ENCODE peak calls at places on chromosome 21, in five cellular contexts. One of them, this sample, is unnamed.

GRCh38 chr21:41965045-41965444 is 11.2 kb upstream of the C2CD2 start:
- DNase-seq in GM19239: no peak
- DNase-seq in SHP77: no peak
- DNase-seq in tibial artery: no peak
- DNase-seq in A172: no peak
- DNase-seq in this sample: no peak

GRCh38 chr21:42213082-42213774 is 5.7 kb upstream of the ABCG1 start:
- DNase-seq in A172: no peak
- DNase-seq in SHP77: no peak
- DNase-seq in GM19239: no peak
- DNase-seq in tibial artery: peak
- DNase-seq in this sample: no peak

GRCh38 chr21:31397939-31398338 is 53.9 kb upstream of the TIAM1 start:
- DNase-seq in SHP77: no peak
- DNase-seq in GM19239: no peak
- DNase-seq in tibial artery: peak
- DNase-seq in A172: no peak
- DNase-seq in this sample: peak

GRCh38 chr21:46289655-46290178 is 3.6 kb downstream of the YBEY start:
- DNase-seq in GM19239: no peak
- DNase-seq in A172: no peak
- DNase-seq in tibial artery: no peak
- DNase-seq in SHP77: no peak
- DNase-seq in this sample: no peak

GRCh38 chr21:16322423-16322822 is 592.6 kb downstream of the USP25 start:
- DNase-seq in SHP77: no peak
- DNase-seq in GM19239: no peak
- DNase-seq in A172: no peak
- DNase-seq in tibial artery: no peak
- DNase-seq in this sample: no peak

GRCh38 chr21:33373451-33373850 is 29.8 kb upstream of the IFNGR2 start:
- DNase-seq in SHP77: no peak
- DNase-seq in GM19239: no peak
- DNase-seq in A172: peak
- DNase-seq in tibial artery: peak
- DNase-seq in this sample: no peak

GRCh38 chr21:44365967-44366585 is 12.7 kb downstream of the TRPM2 start:
- DNase-seq in SHP77: no peak
- DNase-seq in GM19239: no peak
- DNase-seq in tibial artery: no peak
- DNase-seq in A172: no peak
- DNase-seq in this sample: no peak

GRCh38 chr21:38712076-38712475 is 93.7 kb upstream of the ETS2 start:
- DNase-seq in tibial artery: peak
- DNase-seq in A172: peak
- DNase-seq in SHP77: peak
- DNase-seq in GM19239: no peak
- DNase-seq in this sample: no peak

GRCh38 chr21:45590246-45590725 is 48.0 kb upstream of the SLC19A1 start:
- DNase-seq in GM19239: peak
- DNase-seq in SHP77: no peak
- DNase-seq in tibial artery: peak
- DNase-seq in A172: no peak
- DNase-seq in this sample: peak

GRCh38 chr21:16678479-16678878 is 834.4 kb upstream of the CXADR start:
- DNase-seq in SHP77: no peak
- DNase-seq in tibial artery: no peak
- DNase-seq in GM19239: no peak
- DNase-seq in A172: no peak
- DNase-seq in this sample: no peak

GRCh38 chr21:41610042-41610839 is 102.3 kb upstream of the TMPRSS2 start:
- DNase-seq in A172: peak
- DNase-seq in GM19239: no peak
- DNase-seq in SHP77: no peak
- DNase-seq in tibial artery: peak
- DNase-seq in this sample: no peak

GRCh38 chr21:38765056-38765455 is 40.7 kb upstream of the ETS2 start:
- DNase-seq in SHP77: no peak
- DNase-seq in A172: no peak
- DNase-seq in GM19239: no peak
- DNase-seq in tibial artery: no peak
- DNase-seq in this sample: no peak

GRCh38 chr21:44748621-44749020 is 37.2 kb upstream of the TSPEAR start:
- DNase-seq in GM19239: no peak
- DNase-seq in SHP77: no peak
- DNase-seq in tibial artery: no peak
- DNase-seq in A172: no peak
- DNase-seq in this sample: no peak

GRCh38 chr21:42443876-42444744 is 40.4 kb downstream of the UBASH3A start:
- DNase-seq in GM19239: no peak
- DNase-seq in SHP77: no peak
- DNase-seq in A172: no peak
- DNase-seq in tibial artery: no peak
- DNase-seq in this sample: no peak

GRCh38 chr21:42160111-42160949 is 58.6 kb upstream of the ABCG1 start:
- DNase-seq in tibial artery: no peak
- DNase-seq in GM19239: no peak
- DNase-seq in SHP77: no peak
- DNase-seq in A172: no peak
- DNase-seq in this sample: peak

GRCh38 chr21:16912075-16912474 is 600.8 kb upstream of the CXADR start:
- DNase-seq in tibial artery: no peak
- DNase-seq in GM19239: no peak
- DNase-seq in A172: peak
- DNase-seq in SHP77: no peak
- DNase-seq in this sample: no peak

GRCh38 chr21:45894107-45894810 is 87.3 kb upstream of the COL6A1 start:
- DNase-seq in GM19239: no peak
- DNase-seq in tibial artery: no peak
- DNase-seq in A172: peak
- DNase-seq in SHP77: no peak
- DNase-seq in this sample: no peak

GRCh38 chr21:34912022-34912933 is 136.8 kb downstream of the RUNX1 start:
- DNase-seq in tibial artery: no peak
- DNase-seq in GM19239: no peak
- DNase-seq in A172: no peak
- DNase-seq in SHP77: no peak
- DNase-seq in this sample: no peak

GRCh38 chr21:36705679-36706481 is 7.0 kb downstream of the SIM2 start:
- DNase-seq in GM19239: no peak
- DNase-seq in tibial artery: no peak
- DNase-seq in A172: no peak
- DNase-seq in SHP77: no peak
- DNase-seq in this sample: no peak

GRCh38 chr21:37463083-37463780 is 96.7 kb downstream of the DYRK1A start:
- DNase-seq in tibial artery: no peak
- DNase-seq in A172: peak
- DNase-seq in GM19239: no peak
- DNase-seq in SHP77: no peak
- DNase-seq in this sample: no peak

GRCh38 chr21:37300114-37300746 is 33.1 kb upstream of the VPS26C start:
- DNase-seq in tibial artery: no peak
- DNase-seq in A172: no peak
- DNase-seq in SHP77: no peak
- DNase-seq in GM19239: no peak
- DNase-seq in this sample: no peak

GRCh38 chr21:37767984-37768383 is 148.3 kb downstream of the KCNJ6 start:
- DNase-seq in SHP77: no peak
- DNase-seq in A172: peak
- DNase-seq in GM19239: no peak
- DNase-seq in tibial artery: no peak
- DNase-seq in this sample: no peak

GRCh38 chr21:46269466-46269865 is 15.9 kb downstream of the MCM3AP start:
- DNase-seq in tibial artery: no peak
- DNase-seq in GM19239: no peak
- DNase-seq in A172: peak
- DNase-seq in SHP77: no peak
- DNase-seq in this sample: no peak

GRCh38 chr21:36347278-36347961 is 27.4 kb downstream of the MORC3 start:
- DNase-seq in GM19239: no peak
- DNase-seq in SHP77: no peak
- DNase-seq in tibial artery: no peak
- DNase-seq in A172: peak
- DNase-seq in this sample: no peak

GRCh38 chr21:34351786-34352241 is 12.0 kb upstream of the KCNE2 start:
- DNase-seq in A172: peak
- DNase-seq in SHP77: peak
- DNase-seq in tibial artery: no peak
- DNase-seq in GM19239: peak
- DNase-seq in this sample: no peak

GRCh38 chr21:45872471-45872870 is 109.1 kb upstream of the COL6A1 start:
- DNase-seq in tibial artery: no peak
- DNase-seq in SHP77: no peak
- DNase-seq in A172: no peak
- DNase-seq in GM19239: no peak
- DNase-seq in this sample: no peak

GRCh38 chr21:29265690-29266479 is 32.8 kb upstream of the BACH1 start:
- DNase-seq in A172: peak
- DNase-seq in tibial artery: no peak
- DNase-seq in GM19239: no peak
- DNase-seq in SHP77: no peak
- DNase-seq in this sample: no peak

GRCh38 chr21:25891596-25891995 is 156.8 kb downstream of the GABPA start:
- DNase-seq in A172: no peak
- DNase-seq in tibial artery: no peak
- DNase-seq in SHP77: no peak
- DNase-seq in GM19239: no peak
- DNase-seq in this sample: no peak

GRCh38 chr21:36065497-36066036 is 4.3 kb upstream of the CBR1 start:
- DNase-seq in tibial artery: no peak
- DNase-seq in A172: peak
- DNase-seq in SHP77: no peak
- DNase-seq in GM19239: no peak
- DNase-seq in this sample: no peak

GRCh38 chr21:15761508-15762100 is 31.8 kb downstream of the USP25 start:
- DNase-seq in SHP77: no peak
- DNase-seq in tibial artery: no peak
- DNase-seq in A172: no peak
- DNase-seq in GM19239: no peak
- DNase-seq in this sample: no peak

GRCh38 chr21:38505654-38506523 is 7.6 kb upstream of the ERG start:
- DNase-seq in SHP77: peak
- DNase-seq in A172: peak
- DNase-seq in tibial artery: no peak
- DNase-seq in GM19239: peak
- DNase-seq in this sample: peak